ENCODE peak calls at places on chromosomes 4 and X, in four cellular contexts. H, O, N and T are unnamed samples. For H3K4me1, the result is how much of the 10 kb centered on the place peaks cover.

GRCh38 chr4:38266616-38267015 is 306.4 kb downstream of the PTTG2 start:
- DNase-seq in H (peak), O (no peak), N (peak), T (no peak)

GRCh38 chr4:22482250-22483127 is 33.4 kb downstream of the ADGRA3 start:
- DNase-seq in H (no peak), O (no peak), N (no peak), T (no peak)

GRCh38 chrX:112147206-112147605 is 64.6 kb upstream of the TRPC5 start:
- DNase-seq in H (peak), O (no peak), N (no peak), T (no peak)

GRCh38 chr4:10808591-10808990 is 124.0 kb upstream of the CLNK start:
- DNase-seq in H (no peak), O (no peak), N (peak), T (no peak)

GRCh38 chrX:150649096-150649870 is 43.9 kb upstream of the MTMR1 start:
- DNase-seq in H (no peak), O (no peak), N (peak), T (peak)

GRCh38 chrX:16239211-16239610 is 71.9 kb downstream of the MAGEB17 start:
- DNase-seq in H (no peak), O (no peak), N (no peak), T (no peak)

GRCh38 chrX:70234355-70234754 is at the start of gene AWAT1:
- DNase-seq in H (no peak), O (no peak), N (no peak), T (no peak)

GRCh38 chrX:44872319-44872816 is 620 bp upstream of the KDM6A start:
- DNase-seq in H (peak), O (no peak), N (peak), T (no peak)

GRCh38 chr4:105661028-105661427 is 47.5 kb downstream of the INTS12 start:
- DNase-seq in H (no peak), O (no peak), N (no peak), T (no peak)

GRCh38 chr4:168724960-168725359 is 228.1 kb downstream of the PALLD start:
- DNase-seq in H (no peak), O (no peak), N (no peak), T (no peak)

GRCh38 chr4:126986828-126987227 is 645.9 kb upstream of the INTU start:
- DNase-seq in H (no peak), O (no peak), N (no peak), T (no peak)

GRCh38 chrX:38117485-38117884 is 103.2 kb downstream of the SRPX start:
- DNase-seq in H (no peak), O (no peak), N (no peak), T (no peak)

GRCh38 chrX:41384041-41384705 is 50.2 kb downstream of the DDX3X start:
- DNase-seq in H (peak), O (no peak), N (peak), T (peak)

GRCh38 chr4:151045907-151046306 is 30.8 kb upstream of the LRBA start:
- DNase-seq in H (peak), O (no peak), N (no peak), T (no peak)

GRCh38 chr4:151679247-151679646 is 81.6 kb downstream of the GATB start:
- DNase-seq in H (no peak), O (no peak), N (no peak), T (no peak)

GRCh38 chrX:45449982-45450381 is 249.3 kb upstream of the DIPK2B start:
- DNase-seq in H (no peak), O (no peak), N (no peak), T (no peak)

GRCh38 chrX:10008483-10009056 is 41.4 kb downstream of the CLDN34 start:
- DNase-seq in H (no peak), O (no peak), N (no peak), T (no peak)
- H3K4me1 ChIP-seq in H (under half), O (under half), N (under half), T (under half)

GRCh38 chr4:724131-724530 is 18.5 kb downstream of the PCGF3 start:
- DNase-seq in H (no peak), O (no peak), N (no peak), T (no peak)
- TF ChIP-seq POLR2A in H (no peak), O (no peak), N (no peak), T (no peak)

DNA sequence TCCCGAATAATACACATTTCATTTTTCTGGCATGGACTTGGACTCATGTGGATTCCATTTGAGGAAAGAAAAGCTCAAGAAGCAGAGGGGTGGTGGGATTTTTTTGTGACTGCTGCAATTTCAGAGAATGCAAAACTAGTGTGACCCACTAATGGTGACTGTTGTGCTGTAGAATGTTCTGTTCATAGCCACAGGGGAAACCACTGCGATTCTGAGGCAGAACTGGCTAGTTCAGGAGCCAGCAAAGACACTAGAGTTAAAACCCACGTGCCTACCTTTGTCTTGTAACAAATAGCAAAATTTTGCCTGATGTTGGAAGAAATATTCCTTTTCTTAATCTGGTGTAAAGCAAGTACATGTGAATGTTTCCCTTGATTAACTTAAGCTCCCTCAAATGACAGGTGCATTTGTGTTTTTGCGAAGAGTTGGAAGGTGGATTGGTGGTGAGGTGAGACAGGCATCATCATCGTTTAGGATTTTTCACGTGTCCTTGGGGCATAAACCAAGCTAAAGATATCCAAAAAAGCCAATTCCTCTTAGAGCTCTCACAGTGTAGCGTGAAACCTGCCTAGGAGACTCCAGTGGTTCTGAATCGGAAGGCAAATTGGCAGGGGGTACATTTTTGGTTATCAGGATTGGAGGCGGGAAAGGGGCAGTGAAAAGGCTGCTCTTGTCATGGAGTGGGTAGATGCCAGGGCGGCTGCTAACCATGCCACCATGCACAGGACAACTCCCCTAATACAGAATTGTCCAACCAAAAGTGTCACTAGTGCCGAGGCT is 38.1 kb upstream of the FAM9C start:
- DNase-seq in H (no peak), O (no peak), N (no peak), T (no peak)
- H3K4me1 ChIP-seq in H (under half), O (under half), N (under half), T (under half)

GRCh38 chr4:39453738-39454137 is 5.0 kb downstream of the RPL9 start:
- DNase-seq in H (no peak), O (no peak), N (no peak), T (no peak)

GRCh38 chr4:39450618-39451017 is 8.1 kb downstream of the RPL9 start:
- DNase-seq in H (no peak), O (no peak), N (no peak), T (no peak)

GRCh38 chr4:39452153-39452859 is 6.4 kb downstream of the RPL9 start:
- DNase-seq in H (no peak), O (no peak), N (no peak), T (no peak)

GRCh38 chr4:39451423-39452023 is 7.2 kb downstream of the RPL9 start:
- DNase-seq in H (no peak), O (no peak), N (no peak), T (no peak)

GRCh38 chr4:39452860-39453587 is 5.7 kb downstream of the RPL9 start:
- DNase-seq in H (no peak), O (no peak), N (no peak), T (no peak)
- TF ChIP-seq POLR2A in H (peak), O (no peak), N (no peak), T (no peak)

GRCh38 chrX:2692221-2693122 is 1.4 kb downstream of the CD99 start:
- DNase-seq in H (peak), O (no peak), N (no peak), T (no peak)
- H3K4me1 ChIP-seq in H (under half), O (half or more), N (under half), T (under half)

GRCh38 chrX:68571292-68572256 is 72.7 kb downstream of the YIPF6 start:
- DNase-seq in H (peak), O (no peak), N (no peak), T (no peak)
- TF ChIP-seq POLR2A in H (no peak), O (no peak), N (no peak), T (no peak)